ENCODE peak calls at places on chromosome 22, in eight cellular contexts. G is IMR-90, T is A549, K is K562, Q is WTC11, Y is HepG2, W is H1, E is SK-N-SH. S is an unnamed sample.

GRCh38 chr22:50738649-50739227 is 734 bp downstream of the ACR start:
- DNase-seq in G (no peak), T (no peak), K (no peak), Q (no peak), Y (no peak), W (no peak), E (no peak), S (no peak)

GRCh38 chr22:29268511-29269229 is 602 bp downstream of the EWSR1 start:
- DNase-seq in G (peak; percentile 67), T (peak; percentile 33), K (peak; percentile 69), Q (peak; percentile 61), Y (peak; percentile 41), W (no peak), E (peak; percentile 63), S (no peak)

GRCh38 chr22:43147821-43148220 is 3.5 kb upstream of the TSPO start:
- DNase-seq in G (no peak), T (no peak), K (no peak), Q (no peak), Y (no peak), W (no peak), E (no peak), S (no peak)

GRCh38 chr22:21726650-21727049 is 8.9 kb downstream of the YPEL1 start:
- DNase-seq in G (no peak), T (peak; percentile 48), K (peak; percentile 83), Q (peak; percentile 72), Y (peak; percentile 57), W (peak; percentile 36), E (peak; percentile 57), S (no peak)

GRCh38 chr22:49623715-49624114 is 204.0 kb downstream of the BRD1 start:
- DNase-seq in G (no peak), T (no peak), K (no peak), Q (no peak), Y (no peak), W (no peak), E (no peak), S (no peak)

GRCh38 chr22:44667829-44668189 is 34.2 kb upstream of the PRR5 start:
- DNase-seq in G (no peak), T (no peak), K (no peak), Q (no peak), Y (no peak), W (no peak), E (no peak), S (no peak)

GRCh38 chr22:23002612-23003180 is 67.6 kb upstream of the GNAZ start:
- DNase-seq in G (no peak), T (no peak), K (no peak), Q (no peak), Y (no peak), W (no peak), E (no peak), S (no peak)

GRCh38 chr22:27133951-27134664 is 476.7 kb downstream of the MIAT start:
- DNase-seq in G (peak; percentile 86), T (peak; percentile 73), K (peak; percentile 16), Q (no peak), Y (no peak), W (no peak), E (no peak), S (no peak)

GRCh38 chr22:26576026-26576680 is 13.8 kb downstream of the TPST2 start:
- DNase-seq in G (peak; percentile 39), T (no peak), K (no peak), Q (no peak), Y (no peak), W (no peak), E (no peak), S (no peak)

GRCh38 chr22:46007003-46007847 is 30.3 kb upstream of the WNT7B start:
- DNase-seq in G (peak; percentile 72), T (peak; percentile 66), K (no peak), Q (no peak), Y (no peak), W (no peak), E (peak; percentile 48), S (no peak)

GRCh38 chr22:46936378-46936916 is 174.0 kb downstream of the TBC1D22A start:
- DNase-seq in G (no peak), T (no peak), K (no peak), Q (no peak), Y (peak; percentile 76), W (no peak), E (no peak), S (no peak)

GRCh38 chr22:33577862-33578411 is 342.3 kb downstream of the LARGE1 start:
- DNase-seq in G (no peak), T (peak; percentile 53), K (no peak), Q (no peak), Y (peak; percentile 98), W (no peak), E (peak; percentile 37), S (no peak)

GRCh38 chr22:17733484-17733883 is 40.8 kb downstream of the BID start:
- DNase-seq in G (peak; percentile 64), T (no peak), K (no peak), Q (no peak), Y (no peak), W (no peak), E (no peak), S (no peak)

GRCh38 chr22:38110008-38110862 is at the start of gene BAIAP2L2:
- DNase-seq in G (no peak), T (peak; percentile 78), K (no peak), Q (no peak), Y (peak; percentile 79), W (no peak), E (no peak), S (no peak)
- TF ChIP-seq USF2 in G (no peak), T (no peak), K (no peak), Q (no peak), Y (no peak), W (no peak), E (no peak), S (no peak)

GRCh38 chr22:25082096-25082495 is 117.6 kb upstream of the CRYBB3 start:
- DNase-seq in G (no peak), T (no peak), K (no peak), Q (no peak), Y (no peak), W (no peak), E (no peak), S (no peak)
- TF ChIP-seq USF2 in G (no peak), T (no peak), K (no peak), Q (no peak), Y (no peak), W (no peak), E (no peak), S (no peak)

GRCh38 chr22:40345801-40346177 is 511 bp upstream of the ADSL start:
- DNase-seq in G (no peak), T (no peak), K (peak; percentile 25), Q (peak; percentile 38), Y (peak; percentile 10), W (no peak), E (peak; percentile 36), S (no peak)

GRCh38 chr22:40342521-40342920 is 3.8 kb upstream of the ADSL start:
- DNase-seq in G (no peak), T (no peak), K (no peak), Q (no peak), Y (no peak), W (no peak), E (no peak), S (no peak)

GRCh38 chr22:40346178-40347064 is at the start of gene ADSL:
- DNase-seq in G (peak; percentile 79), T (peak; percentile 82), K (peak; percentile 84), Q (peak; percentile 89), Y (peak; percentile 79), W (peak; percentile 58), E (peak; percentile 89), S (peak; percentile 41)

GRCh38 chr22:40347300-40347699 is 1.0 kb downstream of the ADSL start:
- DNase-seq in G (no peak), T (no peak), K (no peak), Q (no peak), Y (no peak), W (no peak), E (no peak), S (no peak)

DNA sequence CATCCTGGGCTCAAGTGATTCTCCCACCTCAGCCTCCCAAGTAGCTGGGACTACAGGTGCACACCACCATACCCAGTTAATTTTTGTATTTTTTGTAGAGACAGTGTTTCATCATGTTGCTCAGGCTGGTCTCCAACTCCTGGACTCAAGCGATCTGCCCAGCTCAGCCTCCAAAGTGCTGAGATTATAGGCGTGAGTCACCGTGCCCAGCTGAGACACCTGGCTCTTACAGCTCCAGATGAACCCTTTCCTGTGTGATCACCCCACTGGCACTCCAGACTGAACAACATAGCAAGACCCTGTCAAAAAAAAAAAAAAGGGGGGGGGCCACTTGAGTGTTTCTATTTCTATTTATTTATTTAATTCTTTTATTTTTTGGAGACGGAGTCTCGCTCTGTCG is 1.0 kb upstream of the ADSL start:
- DNase-seq in G (peak; percentile 41), T (no peak), K (no peak), Q (no peak), Y (no peak), W (no peak), E (no peak), S (no peak)
- TF ChIP-seq USF2 in G (no peak), T (no peak), K (no peak), Q (no peak), Y (no peak), W (no peak), E (no peak), S (no peak)

GRCh38 chr22:19882446-19883381 is 28.0 kb upstream of the GNB1L start:
- DNase-seq in G (no peak), T (no peak), K (no peak), Q (peak; percentile 8), Y (no peak), W (no peak), E (peak; percentile 29), S (no peak)

GRCh38 chr22:19879651-19879995 is 24.9 kb upstream of the GNB1L start:
- DNase-seq in G (no peak), T (no peak), K (no peak), Q (peak; percentile 7), Y (no peak), W (no peak), E (peak; percentile 30), S (no peak)

GRCh38 chr22:19879248-19879575 is 24.5 kb upstream of the GNB1L start:
- DNase-seq in G (no peak), T (no peak), K (no peak), Q (peak; percentile 10), Y (no peak), W (no peak), E (peak; percentile 40), S (no peak)

GRCh38 chr22:19879996-19880785 is 25.5 kb upstream of the GNB1L start:
- DNase-seq in G (no peak), T (no peak), K (no peak), Q (peak; percentile 10), Y (peak; percentile 12), W (no peak), E (peak; percentile 36), S (no peak)

DNA sequence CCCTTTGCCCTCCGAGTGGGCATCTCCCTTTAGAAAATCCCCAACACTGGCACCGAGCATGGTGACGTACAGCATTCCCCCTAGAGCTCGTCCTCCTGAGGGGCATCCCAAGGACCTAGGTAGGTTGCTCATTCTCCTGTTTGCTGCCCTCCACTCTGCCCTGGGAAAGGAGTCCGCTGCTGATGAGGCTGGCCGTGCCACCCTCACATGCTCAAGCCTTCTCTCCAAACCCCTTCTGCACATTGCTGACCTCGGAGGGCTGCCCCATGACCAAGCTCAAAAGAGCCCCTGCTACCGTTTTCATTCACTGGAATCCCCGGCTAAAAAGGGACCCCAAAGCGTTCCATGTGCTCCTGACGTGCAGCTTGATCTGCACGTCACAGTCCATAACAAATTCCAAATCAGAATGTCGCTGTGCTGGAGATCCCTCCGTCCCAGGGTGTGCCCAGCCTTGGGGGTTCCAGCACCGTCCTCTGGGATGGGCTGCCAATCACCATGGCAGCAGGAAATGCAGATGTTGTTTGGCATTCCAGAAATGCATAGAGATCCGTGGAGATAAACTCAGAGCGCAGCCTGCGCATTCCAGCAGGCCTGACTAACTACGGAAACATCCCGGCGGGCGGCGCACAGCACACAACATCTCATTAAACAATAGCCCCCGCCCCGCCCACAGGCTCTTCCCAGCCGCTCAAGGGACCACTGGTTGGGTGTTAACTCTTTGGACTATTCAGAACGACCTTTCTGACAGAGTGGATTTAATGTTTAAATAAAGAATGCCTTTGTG is 26.3 kb upstream of the GNB1L start:
- DNase-seq in G (peak; percentile 94), T (peak; percentile 94), K (peak; percentile 90), Q (peak; percentile 91), Y (peak; percentile 96), W (peak; percentile 92), E (peak; percentile 51), S (no peak)
- TF ChIP-seq USF2 in G (no peak), T (no peak), K (no peak), Q (no peak), Y (no peak), W (no peak), E (no peak), S (no peak)

S was measured in GM12878.